ENCODE peak calls at places on chromosome 22, in five cellular contexts. V, A, Y, L and D are unnamed samples. For H3K4me1 and H3K36me3, the result is how much of the 10 kb centered on the place peaks cover.

GRCh38 chr22:25447067-25447688 is 117.3 kb upstream of the GRK3 start:
- DNase-seq in Y (no peak), L (no peak), A (no peak), V (no peak), D (no peak)

GRCh38 chr22:24727218-24727851 is 47.2 kb downstream of the PIWIL3 start:
- DNase-seq in V (no peak), L (no peak), Y (no peak), A (peak), D (peak)

GRCh38 chr22:32016081-32016480 is 27.0 kb upstream of the SLC5A1 start:
- DNase-seq in V (no peak), A (no peak), Y (no peak), L (no peak), D (no peak)

GRCh38 chr22:42432020-42432596 is at the start of gene NFAM1:
- DNase-seq in L (peak), V (no peak), Y (peak), A (peak), D (no peak)

GRCh38 chr22:23122216-23122957 is 19.4 kb downstream of the RSPH14 start:
- DNase-seq in V (no peak), Y (no peak), L (no peak), A (no peak), D (no peak)

GRCh38 chr22:32940736-32941135 is 117.4 kb downstream of the SYN3 start:
- DNase-seq in V (no peak), L (no peak), A (no peak), Y (no peak), D (no peak)

GRCh38 chr22:48156603-48157355 is 1394.3 kb downstream of the TBC1D22A start:
- DNase-seq in Y (no peak), V (no peak), A (no peak), L (no peak), D (no peak)

GRCh38 chr22:23306926-23307325 is 126.6 kb downstream of the BCR start:
- DNase-seq in A (no peak), Y (no peak), L (no peak), V (no peak), D (no peak)

GRCh38 chr22:39917091-39917703 is 16.3 kb downstream of the GRAP2 start:
- DNase-seq in Y (no peak), V (no peak), A (no peak), L (no peak), D (no peak)

GRCh38 chr22:23098718-23099524 is 28.6 kb downstream of the GNAZ start:
- DNase-seq in Y (peak), A (peak), L (peak), V (no peak), D (no peak)

GRCh38 chr22:23754980-23755636 is 883 bp upstream of the VPREB3 start:
- DNase-seq in A (no peak), V (no peak), L (no peak), Y (no peak), D (peak)

GRCh38 chr22:40036591-40037225 is 42.0 kb downstream of the FAM83F start:
- DNase-seq in Y (peak), L (peak), V (peak), A (peak), D (peak)

DNA sequence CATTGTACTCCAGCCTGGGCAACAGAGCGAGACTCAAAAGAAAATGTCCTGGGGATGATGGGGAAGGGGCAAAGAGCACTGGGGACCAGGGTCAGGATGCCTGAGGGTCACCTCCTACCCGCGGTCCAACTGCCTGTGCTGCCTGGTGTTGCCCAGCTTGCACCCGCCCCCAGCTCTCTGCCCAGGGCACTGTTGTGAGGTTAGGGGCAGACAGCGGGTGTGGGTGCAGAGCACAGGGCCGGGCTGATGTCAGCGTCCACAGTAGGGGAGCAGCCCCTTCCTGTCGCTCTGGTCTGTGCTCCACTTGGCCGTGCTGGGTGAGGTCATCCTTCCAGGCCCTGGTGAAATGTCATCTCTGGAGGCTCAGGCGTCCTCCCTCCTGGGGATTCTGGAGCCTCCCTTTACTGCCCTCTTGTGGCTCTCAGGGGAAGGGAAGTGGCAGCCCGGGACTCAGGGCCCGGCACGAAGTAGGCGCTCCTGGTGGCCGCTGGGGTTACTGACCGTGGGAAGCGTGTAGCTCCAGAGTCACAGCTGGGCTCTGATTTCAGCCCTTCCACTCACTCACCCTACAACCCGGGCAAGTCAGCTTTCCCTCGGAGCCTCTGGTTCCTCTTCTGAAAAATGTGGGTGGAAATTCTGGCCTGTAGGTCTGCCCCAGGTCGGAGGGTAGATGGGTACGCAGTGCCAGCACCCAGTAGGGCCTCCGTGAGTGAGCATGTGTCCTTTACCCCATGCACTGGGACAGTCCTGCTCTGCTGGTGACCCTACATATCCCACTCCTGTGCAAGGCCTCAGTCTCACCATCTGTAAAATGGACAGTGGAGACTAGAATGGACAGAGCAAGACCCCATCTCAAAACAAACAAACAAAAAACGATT is 17.3 kb upstream of the PRR5 start:
- DNase-seq in A (peak), Y (peak), V (peak), L (peak), D (peak)
- H3K4me3 ChIP-seq in A (no peak), Y (no peak), V (no peak), L (no peak), D (no peak)

GRCh38 chr22:29388759-29389090 is 355 bp upstream of the AP1B1 start:
- DNase-seq in L (no peak), A (no peak), V (no peak), Y (no peak), D (no peak)
- H3K4me1 ChIP-seq in L (under half), A (under half), V (half or more), Y (under half), D (under half)

GRCh38 chr22:49909476-49910205 is 8.6 kb downstream of the ALG12 start:
- DNase-seq in Y (no peak), L (no peak), V (no peak), A (no peak), D (no peak)

GRCh38 chr22:49906071-49906798 is 12.0 kb downstream of the ALG12 start:
- DNase-seq in Y (no peak), V (no peak), A (no peak), L (no peak), D (no peak)

GRCh38 chr22:49907807-49908206 is 10.4 kb downstream of the ALG12 start:
- DNase-seq in A (no peak), V (no peak), Y (no peak), L (no peak), D (no peak)

GRCh38 chr22:49905465-49905864 is 12.8 kb downstream of the ALG12 start:
- DNase-seq in Y (no peak), V (no peak), L (no peak), A (no peak), D (no peak)

GRCh38 chr22:49906799-49907290 is 11.4 kb downstream of the ALG12 start:
- DNase-seq in A (no peak), L (no peak), V (no peak), Y (no peak), D (no peak)
- H3K36me3 ChIP-seq in A (half or more), L (under half), V (under half), Y (half or more), D (under half)

GRCh38 chr22:27179161-27179560 is 521.8 kb downstream of the MIAT start:
- DNase-seq in V (no peak), Y (no peak), L (no peak), A (no peak), D (no peak)

GRCh38 chr22:27185099-27185709 is 527.8 kb downstream of the MIAT start:
- DNase-seq in L (no peak), V (no peak), A (no peak), Y (no peak), D (no peak)

GRCh38 chr22:27185903-27186302 is 528.5 kb downstream of the MIAT start:
- DNase-seq in V (no peak), L (no peak), A (no peak), Y (no peak), D (no peak)

GRCh38 chr22:27183474-27183873 is 526.1 kb downstream of the MIAT start:
- DNase-seq in Y (no peak), L (no peak), A (no peak), V (no peak), D (no peak)

DNA sequence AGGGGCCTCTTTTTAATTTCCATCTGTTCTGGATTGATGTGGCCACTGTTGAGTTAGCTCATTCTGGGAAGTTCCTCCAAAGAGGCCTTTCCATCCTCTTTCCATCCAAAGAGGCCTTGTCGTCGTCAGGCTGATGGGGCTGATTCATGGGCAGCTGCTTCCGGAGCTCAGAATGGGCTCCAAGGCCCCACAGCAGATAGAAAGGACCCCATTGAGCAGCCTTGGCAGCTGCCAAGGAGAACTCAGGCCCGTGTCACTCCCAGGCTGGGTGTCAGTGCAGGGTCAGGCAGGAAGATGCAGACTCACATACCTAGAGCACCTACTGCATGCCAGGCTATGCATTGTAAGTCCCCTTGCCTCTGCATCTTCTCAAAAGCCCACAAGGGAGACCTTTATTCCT is 524.1 kb downstream of the MIAT start:
- DNase-seq in A (no peak), L (no peak), V (no peak), Y (no peak), D (no peak)
- H3K4me3 ChIP-seq in A (no peak), L (no peak), V (no peak), Y (no peak), D (no peak)

GRCh38 chr22:37594237-37594636 is 14.3 kb upstream of the LGALS2 start:
- DNase-seq in Y (no peak), A (no peak), V (no peak), L (no peak), D (no peak)
- H3K4me1 ChIP-seq in Y (under half), A (under half), V (under half), L (under half), D (under half)

DNA sequence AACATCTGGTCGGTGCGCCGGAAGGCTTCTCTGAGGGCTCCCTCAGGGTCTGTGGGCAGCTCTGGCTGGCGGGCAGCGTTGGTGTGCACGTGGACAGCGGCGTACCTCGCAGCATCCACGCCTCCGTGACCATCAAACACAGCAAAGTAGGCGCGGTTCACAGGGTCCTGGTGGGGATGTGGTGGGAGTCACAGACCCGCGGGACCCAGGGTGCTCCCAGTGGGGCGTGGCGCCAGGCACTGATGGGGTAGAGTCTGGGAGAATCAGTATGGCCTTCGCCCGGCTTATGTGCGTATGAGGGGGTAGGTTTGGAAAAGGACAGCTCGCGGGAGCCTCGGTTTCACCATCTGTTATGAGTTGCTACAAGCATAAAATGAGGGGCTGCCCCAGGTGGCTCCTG is 19.2 kb downstream of the PPM1F start:
- DNase-seq in V (no peak), Y (no peak), A (no peak), L (no peak), D (no peak)
- H3K36me3 ChIP-seq in V (under half), Y (under half), A (half or more), L (under half), D (half or more)

GRCh38 chr22:17779286-17780115 is 5.2 kb upstream of the BID start:
- DNase-seq in L (no peak), V (no peak), A (no peak), Y (no peak), D (no peak)
- H3K4me3 ChIP-seq in L (no peak), V (no peak), A (no peak), Y (no peak), D (no peak)

DNA sequence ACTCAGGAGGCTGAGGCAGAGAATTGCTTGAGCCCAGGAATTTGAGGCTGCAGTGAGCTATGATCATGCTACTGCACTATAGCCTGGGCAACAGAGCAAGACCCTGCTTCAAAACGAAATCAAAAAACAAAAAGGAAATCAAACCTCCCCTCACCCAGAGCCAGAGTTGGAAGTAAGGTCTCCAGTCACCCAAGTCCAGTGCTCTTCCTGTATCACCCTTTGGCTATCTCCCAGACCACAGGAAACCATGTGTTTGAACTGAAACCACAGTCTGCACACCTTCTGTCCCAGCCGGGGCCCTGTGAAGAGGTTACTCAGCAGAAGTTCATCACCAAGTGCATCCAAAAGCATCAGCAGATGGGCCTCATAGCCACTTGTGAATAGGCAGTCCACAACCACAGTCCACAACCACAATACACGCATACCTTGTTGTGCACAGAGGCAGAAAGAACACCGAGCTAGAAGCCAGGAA is 4.6 kb downstream of the MYH9 start:
- DNase-seq in L (peak), V (peak), Y (no peak), A (no peak), D (peak)
- H3K4me1 ChIP-seq in L (half or more), V (half or more), Y (half or more), A (half or more), D (half or more)